ENCODE peak calls at places on chromosome 7, in four cellular contexts. One of them, this sample, is unnamed.

GRCh38 chr7:90824386-90825307 is 228.5 kb downstream of the CDK14 start:
- DNase-seq in stomach: no peak
- DNase-seq in ovary: no peak
- DNase-seq in A549: no peak
- DNase-seq in this sample: no peak

GRCh38 chr7:75559355-75559986 is 67.4 kb downstream of the SPDYE5 start:
- DNase-seq in stomach: no peak
- DNase-seq in ovary: no peak
- DNase-seq in A549: no peak
- DNase-seq in this sample: no peak

GRCh38 chr7:67786021-67786420 is 789.4 kb downstream of the TYW1 start:
- DNase-seq in stomach: no peak
- DNase-seq in ovary: no peak
- DNase-seq in A549: no peak
- DNase-seq in this sample: no peak

GRCh38 chr7:157554393-157555238 is 217.8 kb downstream of the DNAJB6 start:
- DNase-seq in stomach: no peak
- DNase-seq in ovary: no peak
- DNase-seq in A549: no peak
- DNase-seq in this sample: no peak

GRCh38 chr7:36387437-36388345 is 2.0 kb upstream of the ANLN start:
- DNase-seq in stomach: no peak
- DNase-seq in ovary: no peak
- DNase-seq in A549: peak; percentile 78
- DNase-seq in this sample: no peak

GRCh38 chr7:87344446-87344845 is 1.0 kb upstream of the CROT start:
- DNase-seq in stomach: no peak
- DNase-seq in ovary: no peak
- DNase-seq in A549: no peak
- DNase-seq in this sample: no peak

GRCh38 chr7:41503438-41503837 is 199.5 kb downstream of the INHBA start:
- DNase-seq in stomach: no peak
- DNase-seq in ovary: no peak
- DNase-seq in A549: no peak
- DNase-seq in this sample: no peak

GRCh38 chr7:39501358-39501757 is 64.8 kb upstream of the YAE1 start:
- DNase-seq in stomach: no peak
- DNase-seq in ovary: no peak
- DNase-seq in A549: no peak
- DNase-seq in this sample: no peak

GRCh38 chr7:139876622-139877283 is 47.7 kb downstream of the TBXAS1 start:
- DNase-seq in stomach: no peak
- DNase-seq in ovary: no peak
- DNase-seq in A549: no peak
- DNase-seq in this sample: no peak

GRCh38 chr7:155674556-155674955 is 30.1 kb downstream of the RBM33 start:
- DNase-seq in stomach: no peak
- DNase-seq in ovary: no peak
- DNase-seq in A549: no peak
- DNase-seq in this sample: no peak

DNA sequence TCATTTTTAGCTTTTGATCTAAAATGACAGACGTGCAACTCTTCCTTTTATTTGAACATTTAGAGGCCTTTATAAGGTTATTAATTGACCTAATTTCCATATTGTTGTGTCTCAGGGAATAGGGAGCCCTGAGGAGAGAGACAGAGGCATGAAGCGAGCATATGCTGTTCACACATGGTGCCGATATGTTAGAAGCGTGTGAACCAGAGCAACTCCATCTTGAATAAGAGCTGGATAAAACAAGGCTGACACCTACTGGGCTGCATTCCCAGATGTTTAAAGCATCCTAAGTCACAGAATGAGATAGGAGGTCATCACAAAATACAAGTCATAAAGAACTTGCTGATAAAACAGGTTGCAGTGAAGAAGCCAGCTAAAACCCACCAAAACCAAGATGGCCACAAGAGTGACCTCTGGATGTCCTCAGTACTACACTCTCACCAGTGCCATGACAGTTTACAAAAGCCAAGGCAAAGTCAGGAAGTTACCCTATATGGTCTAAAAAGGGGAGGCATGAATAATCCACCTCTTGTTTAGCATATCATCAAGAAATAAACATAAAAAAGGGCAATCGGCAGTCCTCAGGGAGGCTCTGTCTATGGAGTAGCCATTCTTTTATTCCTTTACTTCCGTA is 80.1 kb downstream of the SEC61G start:
- DNase-seq in stomach: no peak
- DNase-seq in ovary: no peak
- DNase-seq in A549: peak; percentile 18
- DNase-seq in this sample: no peak
- TF ChIP-seq CTCF in stomach: no peak
- TF ChIP-seq CTCF in ovary: no peak
- TF ChIP-seq CTCF in A549: no peak
- TF ChIP-seq CTCF in this sample: no peak

GRCh38 chr7:111591-111990 is 80.8 kb upstream of the FAM20C start:
- DNase-seq in stomach: no peak
- DNase-seq in ovary: no peak
- DNase-seq in A549: no peak
- DNase-seq in this sample: no peak

GRCh38 chr7:109793-110556 is 82.4 kb upstream of the FAM20C start:
- DNase-seq in stomach: peak; percentile 21
- DNase-seq in ovary: no peak
- DNase-seq in A549: no peak
- DNase-seq in this sample: no peak

GRCh38 chr7:109094-109493 is 83.3 kb upstream of the FAM20C start:
- DNase-seq in stomach: no peak
- DNase-seq in ovary: no peak
- DNase-seq in A549: no peak
- DNase-seq in this sample: no peak

GRCh38 chr7:112887-113286 is 79.5 kb upstream of the FAM20C start:
- DNase-seq in stomach: no peak
- DNase-seq in ovary: no peak
- DNase-seq in A549: no peak
- DNase-seq in this sample: no peak

GRCh38 chr7:110557-111232 is 81.7 kb upstream of the FAM20C start:
- DNase-seq in stomach: no peak
- DNase-seq in ovary: no peak
- DNase-seq in A549: no peak
- DNase-seq in this sample: no peak
- H3K4me1 ChIP-seq in stomach: peaks cover 6% of the 10 kb centered on the region
- H3K4me1 ChIP-seq in ovary: no peaks in the 10 kb centered on the region
- H3K4me1 ChIP-seq in A549: no peaks in the 10 kb centered on the region
- H3K4me1 ChIP-seq in this sample: no peaks in the 10 kb centered on the region

DNA sequence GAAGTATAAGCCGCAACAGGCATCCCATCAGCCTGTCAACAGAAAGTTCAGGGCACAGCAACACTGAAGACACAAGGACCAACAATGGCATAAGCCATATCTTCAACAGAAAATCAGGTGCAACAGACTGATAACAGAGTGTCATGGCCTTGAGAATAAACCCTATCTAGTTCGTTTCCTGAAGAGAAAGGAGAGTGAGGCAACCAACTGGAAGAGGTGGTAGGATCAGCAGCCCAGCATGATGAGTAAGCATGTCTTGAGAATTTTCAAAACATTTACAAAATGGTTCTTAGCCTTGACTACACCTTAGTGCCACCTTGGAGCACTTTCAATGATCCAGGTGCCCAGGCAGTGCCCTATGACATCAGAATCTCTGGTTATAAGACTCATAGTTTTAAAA is 290.2 kb upstream of the SEMA3C start:
- DNase-seq in stomach: no peak
- DNase-seq in ovary: no peak
- DNase-seq in A549: no peak
- DNase-seq in this sample: no peak
- TF ChIP-seq EP300 in stomach: no peak
- TF ChIP-seq EP300 in ovary: no peak
- TF ChIP-seq EP300 in A549: no peak
- TF ChIP-seq EP300 in this sample: no peak

GRCh38 chr7:150983893-150984368 is 5.8 kb upstream of the KCNH2 start:
- DNase-seq in stomach: no peak
- DNase-seq in ovary: no peak
- DNase-seq in A549: no peak
- DNase-seq in this sample: no peak
- TF ChIP-seq CTCF in stomach: no peak
- TF ChIP-seq CTCF in ovary: no peak
- TF ChIP-seq CTCF in A549: no peak
- TF ChIP-seq CTCF in this sample: no peak

GRCh38 chr7:2623698-2624014 is 8.1 kb upstream of the TTYH3 start:
- DNase-seq in stomach: no peak
- DNase-seq in ovary: no peak
- DNase-seq in A549: no peak
- DNase-seq in this sample: no peak
- H3K4me1 ChIP-seq in stomach: peaks cover 16% of the 10 kb centered on the region
- H3K4me1 ChIP-seq in ovary: peaks cover 8% of the 10 kb centered on the region
- H3K4me1 ChIP-seq in A549: peaks cover 18% of the 10 kb centered on the region
- H3K4me1 ChIP-seq in this sample: peaks cover 27% of the 10 kb centered on the region

DNA sequence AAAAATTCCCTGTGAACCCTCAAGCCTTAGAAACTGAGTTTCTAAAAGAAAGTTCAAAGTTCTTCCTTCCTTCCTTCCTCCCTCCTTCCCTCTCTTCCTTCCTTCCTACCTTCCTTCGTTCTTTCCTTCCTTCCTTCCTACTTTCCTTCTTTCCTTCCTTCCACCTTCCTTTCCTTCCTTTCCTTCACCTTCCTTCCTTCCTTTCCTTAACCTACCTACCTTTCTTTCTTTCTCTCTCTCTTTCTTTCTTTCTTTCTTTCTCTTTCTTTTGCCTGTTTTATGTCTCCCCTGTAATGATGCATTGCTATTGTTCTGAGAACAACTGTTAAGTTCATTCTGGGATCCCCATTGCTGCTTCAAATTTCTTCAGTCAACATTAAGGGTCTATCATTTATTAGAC is 551.1 kb downstream of the TFEC start:
- DNase-seq in stomach: no peak
- DNase-seq in ovary: no peak
- DNase-seq in A549: no peak
- DNase-seq in this sample: no peak
- TF ChIP-seq EP300 in stomach: no peak
- TF ChIP-seq EP300 in ovary: no peak
- TF ChIP-seq EP300 in A549: no peak
- TF ChIP-seq EP300 in this sample: no peak

GRCh38 chr7:108108131-108108530 is 22.0 kb downstream of the LAMB4 start:
- DNase-seq in stomach: no peak
- DNase-seq in ovary: no peak
- DNase-seq in A549: no peak
- DNase-seq in this sample: no peak

GRCh38 chr7:108104324-108104723 is 25.8 kb downstream of the LAMB4 start:
- DNase-seq in stomach: no peak
- DNase-seq in ovary: no peak
- DNase-seq in A549: no peak
- DNase-seq in this sample: no peak

GRCh38 chr7:108112683-108113082 is 17.5 kb downstream of the LAMB4 start:
- DNase-seq in stomach: no peak
- DNase-seq in ovary: no peak
- DNase-seq in A549: no peak
- DNase-seq in this sample: no peak

GRCh38 chr7:108114117-108114841 is 15.9 kb downstream of the LAMB4 start:
- DNase-seq in stomach: no peak
- DNase-seq in ovary: no peak
- DNase-seq in A549: peak; percentile 35
- DNase-seq in this sample: no peak

GRCh38 chr7:108109216-108109908 is 20.8 kb downstream of the LAMB4 start:
- DNase-seq in stomach: no peak
- DNase-seq in ovary: no peak
- DNase-seq in A549: peak; percentile 48
- DNase-seq in this sample: peak; percentile 16
- TF ChIP-seq CTCF in stomach: peak; percentile 18
- TF ChIP-seq CTCF in ovary: no peak
- TF ChIP-seq CTCF in A549: peak; percentile 63
- TF ChIP-seq CTCF in this sample: peak; percentile 37